ENCODE peak calls at places on chromosomes 3 and 15, in eight cellular contexts. Y, K, U, G, Z, V, S and F are unnamed samples.

GRCh38 chr15:101179341-101180153 is 72.3 kb downstream of the CHSY1 start:
- DNase-seq in Y (no peak), K (no peak), U (no peak), G (no peak), Z (no peak), V (no peak), S (peak; percentile 74), F (no peak)

GRCh38 chr3:194135806-194136518 is at the start of gene HES1:
- DNase-seq in Y (peak; percentile 98), K (peak; percentile 97), U (peak; percentile 94), G (peak; percentile 95), Z (peak; percentile 82), V (peak; percentile 90), S (peak; percentile 97), F (peak; percentile 95)

GRCh38 chr3:94587291-94587690 is 524.4 kb downstream of the NSUN3 start:
- DNase-seq in Y (no peak), K (no peak), U (no peak), G (no peak), Z (no peak), V (no peak), S (no peak), F (no peak)

GRCh38 chr3:57944313-57944580 is 64.0 kb upstream of the FLNB start:
- DNase-seq in Y (no peak), K (no peak), U (no peak), G (no peak), Z (no peak), V (no peak), S (no peak), F (no peak)

GRCh38 chr3:59128685-59129084 is 78.9 kb upstream of the CFAP20DC start:
- DNase-seq in Y (no peak), K (no peak), U (no peak), G (no peak), Z (no peak), V (no peak), S (no peak), F (no peak)

GRCh38 chr3:25728101-25728500 is 55.1 kb downstream of the NGLY1 start:
- DNase-seq in Y (no peak), K (no peak), U (no peak), G (no peak), Z (no peak), V (no peak), S (peak; percentile 5), F (no peak)

GRCh38 chr15:71752604-71753289 is 57.6 kb upstream of the NR2E3 start:
- DNase-seq in Y (peak; percentile 73), K (peak; percentile 97), U (no peak), G (peak; percentile 65), Z (peak; percentile 44), V (no peak), S (peak; percentile 94), F (peak; percentile 49)

GRCh38 chr15:45177285-45177684 is 10.5 kb downstream of the SHF start:
- DNase-seq in Y (no peak), K (no peak), U (no peak), G (no peak), Z (no peak), V (peak; percentile 9), S (no peak), F (no peak)

DNA sequence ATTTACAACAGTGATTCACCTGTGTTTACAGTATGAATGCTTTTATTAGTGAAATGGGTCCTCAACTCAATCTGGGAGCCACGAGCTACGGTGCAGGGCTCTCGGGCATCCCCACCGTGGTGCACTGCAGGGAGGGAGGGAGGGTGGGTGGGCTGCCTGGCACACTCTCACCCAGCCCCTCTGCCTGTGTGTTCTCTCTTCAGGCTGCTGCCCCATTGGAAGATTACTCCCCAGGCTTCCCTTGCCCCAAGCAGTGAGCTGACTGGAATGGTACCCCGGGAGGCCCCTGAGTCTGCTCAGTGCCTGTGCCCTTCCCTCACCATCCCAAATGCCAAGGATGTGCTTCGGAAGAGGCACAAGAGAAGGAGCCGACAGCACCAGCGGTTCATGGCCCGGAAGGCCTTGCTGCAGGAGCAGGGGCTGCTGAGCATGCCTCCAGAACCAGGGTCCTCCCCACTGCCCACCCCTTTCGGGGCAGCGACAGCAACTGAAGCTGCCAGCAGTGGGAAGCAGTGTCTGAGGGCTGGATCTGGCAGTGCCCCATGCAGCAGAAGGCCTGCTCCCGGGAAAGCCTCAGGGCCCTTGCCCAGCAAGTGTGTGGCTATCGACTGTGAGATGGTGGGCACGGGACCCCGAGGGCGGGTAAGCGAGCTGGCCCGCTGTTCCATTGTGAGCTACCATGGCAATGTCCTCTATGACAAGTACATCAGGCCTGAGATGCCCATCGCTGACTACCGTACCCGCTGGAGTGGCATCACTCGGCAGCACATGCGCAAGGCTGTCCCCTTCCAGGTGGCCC is 5.0 kb downstream of the AEN start:
- DNase-seq in Y (no peak), K (no peak), U (no peak), G (no peak), Z (no peak), V (no peak), S (no peak), F (no peak)
- TF ChIP-seq POLR2A in Y (no peak), K (no peak), U (no peak), G (no peak), Z (no peak), V (no peak), S (no peak), F (no peak)

GRCh38 chr15:96049323-96049722 is 281.2 kb upstream of the NR2F2 start:
- DNase-seq in Y (no peak), K (no peak), U (peak; percentile 67), G (no peak), Z (no peak), V (no peak), S (no peak), F (no peak)

GRCh38 chr15:96043586-96044171 is 286.8 kb upstream of the NR2F2 start:
- DNase-seq in Y (no peak), K (no peak), U (no peak), G (no peak), Z (no peak), V (no peak), S (no peak), F (peak; percentile 53)

GRCh38 chr15:96049766-96050165 is 280.7 kb upstream of the NR2F2 start:
- DNase-seq in Y (no peak), K (no peak), U (no peak), G (no peak), Z (no peak), V (no peak), S (no peak), F (no peak)

GRCh38 chr15:96047255-96047931 is 283.1 kb upstream of the NR2F2 start:
- DNase-seq in Y (no peak), K (no peak), U (no peak), G (no peak), Z (no peak), V (no peak), S (peak; percentile 98), F (peak; percentile 67)

DNA sequence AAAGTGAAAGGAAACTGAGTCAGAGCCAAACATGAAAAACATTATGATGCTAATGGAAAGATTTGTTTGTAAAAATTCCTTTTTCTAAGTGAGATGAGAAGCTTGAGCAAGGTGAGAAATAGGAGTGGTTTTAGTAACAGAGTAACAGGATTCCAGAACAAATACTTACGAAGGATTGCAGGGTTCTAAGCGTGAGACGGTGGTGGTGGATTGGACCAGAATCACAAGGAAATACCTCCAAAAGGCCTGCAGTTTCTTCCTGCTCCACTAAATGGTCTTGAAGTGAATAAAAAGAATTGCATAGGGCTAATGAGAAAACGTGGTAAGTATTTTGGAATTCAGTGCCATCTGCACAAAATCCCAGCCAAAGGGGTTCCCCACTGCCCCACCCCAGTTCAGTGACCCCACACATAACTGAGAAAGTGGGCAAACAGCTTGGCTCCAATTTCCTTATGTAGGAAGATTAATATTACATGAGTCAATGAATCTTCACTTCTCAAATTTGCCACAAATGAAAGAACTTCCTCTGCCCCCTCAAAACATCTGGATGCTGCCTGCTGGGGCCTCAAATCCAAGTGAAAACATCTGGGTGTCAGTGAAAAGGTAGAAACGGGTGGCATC is 283.8 kb upstream of the NR2F2 start:
- DNase-seq in Y (no peak), K (no peak), U (no peak), G (no peak), Z (no peak), V (no peak), S (no peak), F (peak; percentile 62)
- H3K4me3 ChIP-seq in Y (no peak overlapping the region), K (no peak overlapping the region), U (no peak overlapping the region), G (no peak overlapping the region), Z (no peak overlapping the region), V (no peak overlapping the region), S (no peak overlapping the region), F (no peak overlapping the region)

GRCh38 chr15:73931441-73931840 is 5.2 kb downstream of the LOXL1 start:
- DNase-seq in Y (no peak), K (no peak), U (no peak), G (no peak), Z (no peak), V (peak; percentile 63), S (no peak), F (peak; percentile 80)

GRCh38 chr15:73934281-73934680 is 8.0 kb downstream of the LOXL1 start:
- DNase-seq in Y (no peak), K (no peak), U (no peak), G (no peak), Z (no peak), V (peak; percentile 40), S (no peak), F (no peak)

GRCh38 chr15:73930371-73930770 is 4.1 kb downstream of the LOXL1 start:
- DNase-seq in Y (no peak), K (no peak), U (no peak), G (no peak), Z (no peak), V (peak; percentile 70), S (peak; percentile 93), F (no peak)

GRCh38 chr15:73930790-73931281 is 4.6 kb downstream of the LOXL1 start:
- DNase-seq in Y (no peak), K (no peak), U (no peak), G (no peak), Z (no peak), V (peak; percentile 67), S (peak; percentile 55), F (no peak)

GRCh38 chr15:73932381-73933191 is 6.3 kb downstream of the LOXL1 start:
- DNase-seq in Y (no peak), K (no peak), U (no peak), G (no peak), Z (no peak), V (peak; percentile 25), S (no peak), F (no peak)
- TF ChIP-seq POLR2A in Y (no peak), K (no peak), U (no peak), G (no peak), Z (no peak), V (no peak), S (no peak), F (no peak)

GRCh38 chr15:60154764-60155163 is 150.7 kb downstream of the FOXB1 start:
- DNase-seq in Y (no peak), K (no peak), U (no peak), G (no peak), Z (no peak), V (no peak), S (no peak), F (no peak)
- H3K4me3 ChIP-seq in Y (no peak overlapping the region), K (no peak overlapping the region), U (no peak overlapping the region), G (no peak overlapping the region), Z (no peak overlapping the region), V (no peak overlapping the region), S (no peak overlapping the region), F (no peak overlapping the region)